ENCODE peak calls at places on chromosomes 12 and 14, in nine cellular contexts. One of them, this sample, is unnamed. For H3K4me1 and H3K27me3, the result is how much of the 10 kb centered on the place peaks cover.

GRCh38 chr12:7162691-7163114 is 26.8 kb upstream of the PEX5 start:
- DNase-seq in psoas muscle: no peak
- DNase-seq in DND-41: no peak
- DNase-seq in GM12878: no peak
- DNase-seq in CD4-positive, alpha-beta memory T cell: peak
- DNase-seq in spleen: no peak
- DNase-seq in body of pancreas: peak
- DNase-seq in uterus: no peak
- DNase-seq in ovary: no peak
- DNase-seq in this sample: peak

GRCh38 chr14:58572092-58572853 is 65.5 kb upstream of the DACT1 start:
- DNase-seq in uterus: no peak
- DNase-seq in CD4-positive, alpha-beta memory T cell: peak
- DNase-seq in psoas muscle: no peak
- DNase-seq in GM12878: no peak
- DNase-seq in DND-41: peak
- DNase-seq in ovary: no peak
- DNase-seq in spleen: no peak
- DNase-seq in body of pancreas: no peak
- DNase-seq in this sample: no peak

GRCh38 chr12:54649825-54650224 is 1.7 kb upstream of the DCD start:
- DNase-seq in body of pancreas: no peak
- DNase-seq in psoas muscle: no peak
- DNase-seq in ovary: no peak
- DNase-seq in GM12878: no peak
- DNase-seq in uterus: no peak
- DNase-seq in spleen: no peak
- DNase-seq in DND-41: no peak
- DNase-seq in CD4-positive, alpha-beta memory T cell: no peak
- DNase-seq in this sample: no peak

GRCh38 chr12:24864796-24865125 is 84.1 kb downstream of the BCAT1 start:
- DNase-seq in DND-41: peak
- DNase-seq in spleen: no peak
- DNase-seq in uterus: no peak
- DNase-seq in ovary: no peak
- DNase-seq in body of pancreas: no peak
- DNase-seq in psoas muscle: no peak
- DNase-seq in CD4-positive, alpha-beta memory T cell: no peak
- DNase-seq in GM12878: no peak
- DNase-seq in this sample: no peak

GRCh38 chr14:32366995-32367394 is 37.9 kb downstream of the AKAP6 start:
- DNase-seq in spleen: no peak
- DNase-seq in CD4-positive, alpha-beta memory T cell: no peak
- DNase-seq in psoas muscle: no peak
- DNase-seq in GM12878: no peak
- DNase-seq in ovary: no peak
- DNase-seq in DND-41: no peak
- DNase-seq in uterus: no peak
- DNase-seq in body of pancreas: no peak
- DNase-seq in this sample: no peak

GRCh38 chr14:55938249-55938791 is 179.9 kb upstream of the PELI2 start:
- DNase-seq in psoas muscle: no peak
- DNase-seq in DND-41: no peak
- DNase-seq in CD4-positive, alpha-beta memory T cell: no peak
- DNase-seq in ovary: no peak
- DNase-seq in GM12878: no peak
- DNase-seq in spleen: no peak
- DNase-seq in uterus: no peak
- DNase-seq in body of pancreas: no peak
- DNase-seq in this sample: no peak

GRCh38 chr12:124490584-124491305 is 76.7 kb downstream of the NCOR2 start:
- DNase-seq in CD4-positive, alpha-beta memory T cell: no peak
- DNase-seq in DND-41: no peak
- DNase-seq in ovary: peak
- DNase-seq in GM12878: no peak
- DNase-seq in uterus: peak
- DNase-seq in spleen: no peak
- DNase-seq in body of pancreas: peak
- DNase-seq in psoas muscle: peak
- DNase-seq in this sample: no peak

GRCh38 chr12:26274441-26275312 is 79.3 kb downstream of the SSPN start:
- DNase-seq in uterus: peak
- DNase-seq in DND-41: no peak
- DNase-seq in GM12878: peak
- DNase-seq in ovary: peak
- DNase-seq in CD4-positive, alpha-beta memory T cell: no peak
- DNase-seq in spleen: peak
- DNase-seq in psoas muscle: peak
- DNase-seq in body of pancreas: peak
- DNase-seq in this sample: no peak

GRCh38 chr12:43282106-43282505 is 269.9 kb downstream of the ADAMTS20 start:
- DNase-seq in spleen: no peak
- DNase-seq in ovary: no peak
- DNase-seq in body of pancreas: no peak
- DNase-seq in uterus: no peak
- DNase-seq in CD4-positive, alpha-beta memory T cell: no peak
- DNase-seq in psoas muscle: no peak
- DNase-seq in GM12878: no peak
- DNase-seq in DND-41: no peak
- DNase-seq in this sample: no peak

GRCh38 chr12:10101042-10101579 is 2.3 kb upstream of the CLEC1A start:
- DNase-seq in body of pancreas: no peak
- DNase-seq in DND-41: no peak
- DNase-seq in CD4-positive, alpha-beta memory T cell: no peak
- DNase-seq in uterus: no peak
- DNase-seq in ovary: peak
- DNase-seq in spleen: no peak
- DNase-seq in psoas muscle: no peak
- DNase-seq in GM12878: no peak
- DNase-seq in this sample: no peak

GRCh38 chr12:4217091-4217490 is 56.5 kb upstream of the CCND2 start:
- DNase-seq in ovary: no peak
- DNase-seq in GM12878: no peak
- DNase-seq in CD4-positive, alpha-beta memory T cell: no peak
- DNase-seq in spleen: no peak
- DNase-seq in body of pancreas: no peak
- DNase-seq in psoas muscle: no peak
- DNase-seq in uterus: no peak
- DNase-seq in DND-41: no peak
- DNase-seq in this sample: no peak

GRCh38 chr14:101933209-101933608 is 31.2 kb upstream of the DYNC1H1 start:
- DNase-seq in spleen: peak
- DNase-seq in CD4-positive, alpha-beta memory T cell: no peak
- DNase-seq in body of pancreas: no peak
- DNase-seq in uterus: no peak
- DNase-seq in psoas muscle: no peak
- DNase-seq in ovary: no peak
- DNase-seq in GM12878: no peak
- DNase-seq in DND-41: no peak
- DNase-seq in this sample: no peak

GRCh38 chr12:108352591-108352990 is 13.5 kb upstream of the CMKLR1 start:
- DNase-seq in DND-41: no peak
- DNase-seq in uterus: no peak
- DNase-seq in body of pancreas: no peak
- DNase-seq in CD4-positive, alpha-beta memory T cell: no peak
- DNase-seq in spleen: no peak
- DNase-seq in GM12878: no peak
- DNase-seq in psoas muscle: no peak
- DNase-seq in ovary: no peak
- DNase-seq in this sample: no peak

GRCh38 chr12:54191550-54192022 is 2.8 kb upstream of the SMUG1 start:
- DNase-seq in CD4-positive, alpha-beta memory T cell: peak
- DNase-seq in body of pancreas: peak
- DNase-seq in uterus: peak
- DNase-seq in psoas muscle: peak
- DNase-seq in DND-41: peak
- DNase-seq in ovary: peak
- DNase-seq in GM12878: no peak
- DNase-seq in spleen: peak
- DNase-seq in this sample: peak

GRCh38 chr12:89768586-89769482 is 60.2 kb upstream of the ATP2B1 start:
- DNase-seq in GM12878: no peak
- DNase-seq in ovary: no peak
- DNase-seq in uterus: no peak
- DNase-seq in body of pancreas: peak
- DNase-seq in spleen: no peak
- DNase-seq in psoas muscle: no peak
- DNase-seq in DND-41: no peak
- DNase-seq in CD4-positive, alpha-beta memory T cell: no peak
- DNase-seq in this sample: peak

GRCh38 chr12:43976027-43976426 is 140.1 kb downstream of the TMEM117 start:
- DNase-seq in DND-41: no peak
- DNase-seq in body of pancreas: no peak
- DNase-seq in psoas muscle: no peak
- DNase-seq in GM12878: no peak
- DNase-seq in uterus: no peak
- DNase-seq in ovary: no peak
- DNase-seq in CD4-positive, alpha-beta memory T cell: no peak
- DNase-seq in spleen: no peak
- DNase-seq in this sample: no peak

GRCh38 chr12:32497864-32498263 is 98.5 kb downstream of the FGD4 start:
- DNase-seq in body of pancreas: no peak
- DNase-seq in DND-41: no peak
- DNase-seq in GM12878: no peak
- DNase-seq in uterus: no peak
- DNase-seq in spleen: no peak
- DNase-seq in psoas muscle: no peak
- DNase-seq in ovary: no peak
- DNase-seq in CD4-positive, alpha-beta memory T cell: no peak
- DNase-seq in this sample: no peak
- H3K4me1 ChIP-seq in body of pancreas: half or more
- H3K4me1 ChIP-seq in DND-41: under half
- H3K4me1 ChIP-seq in GM12878: under half
- H3K4me1 ChIP-seq in uterus: under half
- H3K4me1 ChIP-seq in spleen: under half
- H3K4me1 ChIP-seq in psoas muscle: under half
- H3K4me1 ChIP-seq in ovary: under half
- H3K4me1 ChIP-seq in CD4-positive, alpha-beta memory T cell: under half
- H3K4me1 ChIP-seq in this sample: under half

GRCh38 chr12:2492166-2492705 is 302.5 kb upstream of the FKBP4 start:
- DNase-seq in uterus: no peak
- DNase-seq in ovary: no peak
- DNase-seq in GM12878: no peak
- DNase-seq in CD4-positive, alpha-beta memory T cell: no peak
- DNase-seq in DND-41: no peak
- DNase-seq in spleen: no peak
- DNase-seq in body of pancreas: no peak
- DNase-seq in psoas muscle: no peak
- DNase-seq in this sample: no peak

GRCh38 chr12:2490746-2491145 is 304.0 kb upstream of the FKBP4 start:
- DNase-seq in DND-41: no peak
- DNase-seq in body of pancreas: no peak
- DNase-seq in psoas muscle: no peak
- DNase-seq in ovary: no peak
- DNase-seq in spleen: no peak
- DNase-seq in uterus: no peak
- DNase-seq in CD4-positive, alpha-beta memory T cell: no peak
- DNase-seq in GM12878: no peak
- DNase-seq in this sample: no peak

GRCh38 chr12:2493086-2493485 is 301.7 kb upstream of the FKBP4 start:
- DNase-seq in GM12878: no peak
- DNase-seq in ovary: no peak
- DNase-seq in spleen: no peak
- DNase-seq in body of pancreas: no peak
- DNase-seq in CD4-positive, alpha-beta memory T cell: no peak
- DNase-seq in uterus: no peak
- DNase-seq in DND-41: no peak
- DNase-seq in psoas muscle: no peak
- DNase-seq in this sample: no peak

GRCh38 chr12:2495452-2496112 is 299.2 kb upstream of the FKBP4 start:
- DNase-seq in spleen: no peak
- DNase-seq in GM12878: no peak
- DNase-seq in ovary: no peak
- DNase-seq in uterus: no peak
- DNase-seq in DND-41: no peak
- DNase-seq in CD4-positive, alpha-beta memory T cell: no peak
- DNase-seq in psoas muscle: no peak
- DNase-seq in body of pancreas: no peak
- DNase-seq in this sample: no peak

DNA sequence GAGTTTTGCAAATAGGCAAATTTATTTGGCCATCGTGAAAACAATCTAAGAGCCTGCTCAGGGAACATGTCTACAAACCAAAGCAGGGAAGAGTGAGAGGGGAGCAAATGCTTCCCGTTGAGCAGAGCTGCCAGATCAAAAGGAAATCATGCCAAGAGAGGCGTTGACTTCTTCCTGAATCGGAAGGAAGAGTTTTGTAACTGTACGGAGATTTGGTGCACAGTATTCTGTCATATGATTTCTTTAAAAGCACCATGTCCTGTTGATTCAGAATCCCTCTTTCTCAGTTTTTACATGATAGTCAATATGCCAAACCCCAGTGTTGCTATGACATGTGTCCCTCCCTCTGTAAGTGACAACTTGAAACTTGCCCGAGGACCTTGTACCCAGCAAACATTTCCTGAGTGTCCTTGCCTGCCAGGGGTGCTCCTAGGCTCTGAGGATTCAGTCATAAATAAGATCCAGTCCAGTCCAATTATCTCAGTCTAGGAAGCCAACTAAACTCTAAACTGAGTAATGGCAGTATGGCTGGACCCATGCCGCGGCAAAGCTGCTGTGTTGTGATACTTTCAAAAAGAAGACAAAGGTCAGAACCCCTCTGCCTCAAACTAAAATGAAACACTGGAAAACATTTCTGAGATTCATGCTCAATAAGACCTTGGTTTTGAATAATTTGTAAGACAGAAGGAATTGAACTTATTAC is 300.1 kb upstream of the FKBP4 start:
- DNase-seq in ovary: peak
- DNase-seq in uterus: peak
- DNase-seq in psoas muscle: no peak
- DNase-seq in spleen: no peak
- DNase-seq in DND-41: no peak
- DNase-seq in CD4-positive, alpha-beta memory T cell: no peak
- DNase-seq in body of pancreas: peak
- DNase-seq in GM12878: no peak
- DNase-seq in this sample: no peak
- H3K27me3 ChIP-seq in ovary: under half
- H3K27me3 ChIP-seq in uterus: under half
- H3K27me3 ChIP-seq in psoas muscle: under half
- H3K27me3 ChIP-seq in spleen: under half
- H3K27me3 ChIP-seq in DND-41: under half
- H3K27me3 ChIP-seq in CD4-positive, alpha-beta memory T cell: under half
- H3K27me3 ChIP-seq in body of pancreas: under half
- H3K27me3 ChIP-seq in GM12878: under half
- H3K27me3 ChIP-seq in this sample: under half

GRCh38 chr14:68654471-68654941 is 138.4 kb downstream of the ZFP36L1 start:
- DNase-seq in body of pancreas: no peak
- DNase-seq in spleen: peak
- DNase-seq in ovary: peak
- DNase-seq in GM12878: no peak
- DNase-seq in DND-41: peak
- DNase-seq in uterus: no peak
- DNase-seq in psoas muscle: no peak
- DNase-seq in CD4-positive, alpha-beta memory T cell: no peak
- DNase-seq in this sample: no peak
- H3K4me1 ChIP-seq in body of pancreas: under half
- H3K4me1 ChIP-seq in spleen: under half
- H3K4me1 ChIP-seq in ovary: half or more
- H3K4me1 ChIP-seq in GM12878: under half
- H3K4me1 ChIP-seq in DND-41: under half
- H3K4me1 ChIP-seq in uterus: under half
- H3K4me1 ChIP-seq in psoas muscle: under half
- H3K4me1 ChIP-seq in CD4-positive, alpha-beta memory T cell: under half
- H3K4me1 ChIP-seq in this sample: under half

GRCh38 chr12:132374821-132375445 is 45.5 kb upstream of the GALNT9 start:
- DNase-seq in DND-41: no peak
- DNase-seq in GM12878: no peak
- DNase-seq in psoas muscle: no peak
- DNase-seq in spleen: peak
- DNase-seq in CD4-positive, alpha-beta memory T cell: no peak
- DNase-seq in ovary: no peak
- DNase-seq in body of pancreas: no peak
- DNase-seq in uterus: no peak
- DNase-seq in this sample: no peak
- H3K27me3 ChIP-seq in DND-41: under half
- H3K27me3 ChIP-seq in GM12878: under half
- H3K27me3 ChIP-seq in psoas muscle: half or more
- H3K27me3 ChIP-seq in spleen: under half
- H3K27me3 ChIP-seq in CD4-positive, alpha-beta memory T cell: under half
- H3K27me3 ChIP-seq in ovary: under half
- H3K27me3 ChIP-seq in body of pancreas: under half
- H3K27me3 ChIP-seq in uterus: under half
- H3K27me3 ChIP-seq in this sample: under half

This sample was measured in CD4-positive, CD25-positive, alpha-beta regulatory T cell.